ENCODE peak calls at places on chromosomes 6 and 20, in six cellular contexts. One of them, this sample, is unnamed.
A peak's percentile ranks its signal among the peaks of the same experiment; 100 is the strongest.

GRCh38 chr20:38997622-38998021 is 35.5 kb downstream of the DHX35 start:
- DNase-seq in GM12878: peak; percentile 87
- DNase-seq in HCT116: no peak
- DNase-seq in H1: no peak
- DNase-seq in K562: peak; percentile 73
- DNase-seq in NT2/D1: no peak
- DNase-seq in this sample: no peak

GRCh38 chr20:39144757-39145156 is 182.6 kb downstream of the DHX35 start:
- DNase-seq in H1: no peak
- DNase-seq in NT2/D1: no peak
- DNase-seq in GM12878: no peak
- DNase-seq in K562: no peak
- DNase-seq in HCT116: no peak
- DNase-seq in this sample: peak; percentile 69

GRCh38 chr6:44738652-44739141 is 351.2 kb downstream of the CDC5L start:
- DNase-seq in HCT116: no peak
- DNase-seq in K562: no peak
- DNase-seq in NT2/D1: no peak
- DNase-seq in H1: no peak
- DNase-seq in GM12878: peak; percentile 68
- DNase-seq in this sample: no peak

GRCh38 chr6:99276747-99277146 is 72.7 kb downstream of the FAXC start:
- DNase-seq in GM12878: no peak
- DNase-seq in HCT116: no peak
- DNase-seq in K562: no peak
- DNase-seq in NT2/D1: no peak
- DNase-seq in H1: no peak
- DNase-seq in this sample: no peak

GRCh38 chr20:38692436-38693411 is 31.6 kb upstream of the SLC32A1 start:
- DNase-seq in GM12878: no peak
- DNase-seq in HCT116: peak; percentile 8
- DNase-seq in H1: peak; percentile 90
- DNase-seq in NT2/D1: peak; percentile 88
- DNase-seq in K562: peak; percentile 68
- DNase-seq in this sample: peak; percentile 74

GRCh38 chr6:127796713-127797112 is 104.1 kb downstream of the THEMIS start:
- DNase-seq in K562: no peak
- DNase-seq in HCT116: no peak
- DNase-seq in H1: no peak
- DNase-seq in GM12878: no peak
- DNase-seq in NT2/D1: no peak
- DNase-seq in this sample: no peak

GRCh38 chr20:57243480-57244220 is 22.8 kb downstream of the BMP7 start:
- DNase-seq in K562: no peak
- DNase-seq in GM12878: no peak
- DNase-seq in HCT116: no peak
- DNase-seq in NT2/D1: no peak
- DNase-seq in H1: no peak
- DNase-seq in this sample: no peak

GRCh38 chr6:52877168-52877567 is 32.3 kb downstream of the GSTA3 start:
- DNase-seq in HCT116: peak; percentile 29
- DNase-seq in NT2/D1: no peak
- DNase-seq in GM12878: no peak
- DNase-seq in K562: no peak
- DNase-seq in H1: no peak
- DNase-seq in this sample: no peak

GRCh38 chr6:40755046-40755681 is 168.0 kb upstream of the LRFN2 start:
- DNase-seq in K562: no peak
- DNase-seq in H1: no peak
- DNase-seq in GM12878: no peak
- DNase-seq in NT2/D1: no peak
- DNase-seq in HCT116: no peak
- DNase-seq in this sample: no peak

GRCh38 chr6:169215201-169215661 is 38.4 kb downstream of the THBS2 start:
- DNase-seq in K562: no peak
- DNase-seq in HCT116: no peak
- DNase-seq in GM12878: no peak
- DNase-seq in H1: no peak
- DNase-seq in NT2/D1: no peak
- DNase-seq in this sample: no peak

GRCh38 chr20:57738484-57738883 is 28.7 kb upstream of the PMEPA1 start:
- DNase-seq in NT2/D1: no peak
- DNase-seq in K562: peak; percentile 41
- DNase-seq in H1: no peak
- DNase-seq in HCT116: no peak
- DNase-seq in GM12878: no peak
- DNase-seq in this sample: no peak

GRCh38 chr6:138601128-138601527 is 101.8 kb upstream of the NHSL1 start:
- DNase-seq in H1: no peak
- DNase-seq in GM12878: no peak
- DNase-seq in HCT116: no peak
- DNase-seq in K562: no peak
- DNase-seq in NT2/D1: no peak
- DNase-seq in this sample: no peak

GRCh38 chr6:26097268-26097875 is 10.1 kb downstream of the HFE start:
- DNase-seq in GM12878: no peak
- DNase-seq in H1: peak; percentile 68
- DNase-seq in K562: peak; percentile 67
- DNase-seq in HCT116: peak; percentile 55
- DNase-seq in NT2/D1: peak; percentile 35
- DNase-seq in this sample: peak; percentile 75

GRCh38 chr6:13368716-13369115 is 40.4 kb upstream of the TBC1D7 start:
- DNase-seq in NT2/D1: no peak
- DNase-seq in GM12878: no peak
- DNase-seq in K562: no peak
- DNase-seq in HCT116: no peak
- DNase-seq in H1: no peak
- DNase-seq in this sample: no peak

GRCh38 chr6:118353564-118353963 is 194.5 kb upstream of the PLN start:
- DNase-seq in H1: no peak
- DNase-seq in HCT116: no peak
- DNase-seq in K562: no peak
- DNase-seq in NT2/D1: no peak
- DNase-seq in GM12878: no peak
- DNase-seq in this sample: no peak

GRCh38 chr20:25360631-25361286 is 29.9 kb downstream of the ABHD12 start:
- DNase-seq in HCT116: no peak
- DNase-seq in GM12878: no peak
- DNase-seq in H1: no peak
- DNase-seq in NT2/D1: no peak
- DNase-seq in K562: no peak
- DNase-seq in this sample: no peak

GRCh38 chr6:38797391-38797790 is 82.3 kb downstream of the DNAH8 start:
- DNase-seq in NT2/D1: no peak
- DNase-seq in H1: no peak
- DNase-seq in GM12878: no peak
- DNase-seq in K562: no peak
- DNase-seq in HCT116: no peak
- DNase-seq in this sample: no peak

DNA sequence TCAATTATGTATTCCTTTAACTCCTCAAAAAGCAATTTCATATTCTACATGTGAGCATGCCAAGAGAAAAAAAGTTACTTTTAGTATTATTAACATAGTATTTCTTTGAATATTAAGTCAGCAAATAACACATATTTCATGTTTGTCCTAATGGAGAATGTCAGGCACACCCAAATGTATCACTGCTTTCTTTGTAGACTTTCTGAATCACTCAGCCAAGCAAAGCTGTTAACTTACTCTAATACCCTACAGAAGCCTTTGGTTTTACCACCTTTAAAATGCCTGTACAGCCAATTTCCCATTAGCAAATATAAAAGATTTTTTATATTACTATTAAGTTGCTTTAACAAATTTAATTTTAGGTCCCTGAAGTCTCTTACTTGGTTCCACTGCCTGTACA is 23.8 kb downstream of the FRK start:
- DNase-seq in GM12878: no peak
- DNase-seq in NT2/D1: no peak
- DNase-seq in H1: no peak
- DNase-seq in K562: no peak
- DNase-seq in HCT116: no peak
- DNase-seq in this sample: no peak
- TF ChIP-seq ZNF274 in GM12878: no peak
- TF ChIP-seq ZNF274 in NT2/D1: no peak
- TF ChIP-seq ZNF274 in H1: no peak
- TF ChIP-seq ZNF274 in K562: no peak
- TF ChIP-seq ZNF274 in HCT116: no peak
- TF ChIP-seq ZNF274 in this sample: no peak

DNA sequence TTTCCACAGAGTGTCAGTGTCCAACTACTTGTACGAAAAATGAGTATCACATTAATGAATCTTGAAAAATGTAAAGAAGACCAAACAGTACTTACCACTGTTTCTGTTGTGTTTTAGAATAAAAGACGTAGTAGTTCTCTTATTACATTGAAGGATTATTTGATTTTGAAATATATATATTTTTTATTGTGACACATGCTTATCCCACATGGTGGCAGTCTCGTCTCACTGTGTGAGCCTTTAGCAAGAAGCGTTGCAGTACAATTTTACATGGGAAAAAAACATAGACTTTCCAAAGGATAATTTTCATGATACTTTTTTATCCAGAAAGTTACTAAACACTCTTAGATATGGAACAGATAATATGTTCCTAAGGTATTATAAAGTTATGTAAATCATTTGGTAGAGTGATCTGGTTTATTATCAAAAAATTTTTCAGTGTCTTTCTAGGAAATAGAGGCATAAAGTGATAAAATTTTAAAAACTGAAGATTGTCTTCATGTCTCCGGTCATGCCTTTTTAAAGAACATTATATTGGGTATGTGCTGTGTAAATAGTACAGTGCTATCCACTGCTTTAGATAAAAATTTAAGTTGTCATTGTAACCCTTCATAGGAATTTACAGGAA is 117.5 kb upstream of the SAMD5 start:
- DNase-seq in K562: peak; percentile 24
- DNase-seq in H1: no peak
- DNase-seq in HCT116: peak; percentile 21
- DNase-seq in GM12878: no peak
- DNase-seq in NT2/D1: no peak
- DNase-seq in this sample: peak; percentile 27
- TF ChIP-seq ZNF274 in K562: no peak
- TF ChIP-seq ZNF274 in H1: no peak
- TF ChIP-seq ZNF274 in HCT116: no peak
- TF ChIP-seq ZNF274 in GM12878: no peak
- TF ChIP-seq ZNF274 in NT2/D1: no peak
- TF ChIP-seq ZNF274 in this sample: no peak

GRCh38 chr6:153553627-153554026 is 422.5 kb upstream of the RGS17 start:
- DNase-seq in NT2/D1: peak; percentile 35
- DNase-seq in K562: no peak
- DNase-seq in HCT116: peak; percentile 7
- DNase-seq in GM12878: no peak
- DNase-seq in H1: peak; percentile 51
- DNase-seq in this sample: peak; percentile 4
- TF ChIP-seq ZNF274 in NT2/D1: no peak
- TF ChIP-seq ZNF274 in K562: no peak
- TF ChIP-seq ZNF274 in HCT116: no peak
- TF ChIP-seq ZNF274 in GM12878: no peak
- TF ChIP-seq ZNF274 in H1: no peak
- TF ChIP-seq ZNF274 in this sample: no peak

DNA sequence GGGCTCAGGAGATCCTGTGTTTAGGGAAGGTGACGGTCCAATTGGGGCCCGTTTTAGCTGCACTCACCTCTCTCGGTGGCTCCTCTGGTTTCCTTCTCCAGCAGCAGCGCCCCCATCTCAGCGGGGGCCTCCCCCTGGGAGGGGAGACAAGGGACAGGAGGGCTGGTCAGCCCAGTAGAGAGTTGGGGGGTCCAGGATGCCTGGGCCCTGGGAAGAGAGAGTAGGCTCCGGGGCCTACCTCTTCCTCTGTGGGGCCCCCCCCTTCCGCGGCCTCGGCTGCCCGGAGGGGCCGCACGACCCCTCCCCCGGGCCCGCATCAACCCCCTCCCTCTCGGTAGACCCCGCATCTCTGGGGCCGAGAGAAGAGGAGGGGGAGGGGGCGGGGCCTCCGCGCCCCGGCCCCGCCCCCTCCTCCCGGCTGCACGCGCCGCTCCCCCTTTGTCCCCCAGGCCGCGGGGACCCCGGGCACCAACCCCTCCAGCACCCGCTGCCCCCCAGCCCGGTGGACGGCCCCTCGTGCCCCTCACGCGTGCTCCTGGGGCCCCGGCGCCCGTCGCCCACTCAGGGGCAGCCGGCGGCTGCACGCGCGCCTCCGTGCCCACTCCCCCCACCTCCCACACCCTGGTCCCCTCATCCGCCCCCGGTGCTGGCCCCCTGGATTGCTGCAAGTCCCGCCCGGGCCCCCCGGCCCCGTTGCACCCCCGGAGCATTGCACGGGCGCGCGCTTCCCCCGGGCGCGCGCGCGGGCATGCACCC is 464 bp downstream of the EHMT2 start:
- DNase-seq in NT2/D1: no peak
- DNase-seq in H1: peak; percentile 60
- DNase-seq in GM12878: no peak
- DNase-seq in HCT116: no peak
- DNase-seq in K562: peak; percentile 59
- DNase-seq in this sample: no peak
- TF ChIP-seq ZNF274 in NT2/D1: no peak
- TF ChIP-seq ZNF274 in H1: no peak
- TF ChIP-seq ZNF274 in GM12878: no peak
- TF ChIP-seq ZNF274 in HCT116: no peak
- TF ChIP-seq ZNF274 in K562: no peak
- TF ChIP-seq ZNF274 in this sample: no peak

GRCh38 chr6:163985040-163985439 is 570.5 kb downstream of the QKI start:
- DNase-seq in GM12878: no peak
- DNase-seq in HCT116: no peak
- DNase-seq in NT2/D1: no peak
- DNase-seq in H1: no peak
- DNase-seq in K562: no peak
- DNase-seq in this sample: no peak
- TF ChIP-seq ZNF274 in GM12878: no peak
- TF ChIP-seq ZNF274 in HCT116: no peak
- TF ChIP-seq ZNF274 in NT2/D1: no peak
- TF ChIP-seq ZNF274 in H1: no peak
- TF ChIP-seq ZNF274 in K562: no peak
- TF ChIP-seq ZNF274 in this sample: no peak